ENCODE peak calls at places on chromosome 2, in five cellular contexts. B is H9, Q is mesothelial cell of epicardium, R is nephron progenitor cell, O is MCF 10A. C is an unnamed sample.

GRCh38 chr2:73285162-73285739 is 973 bp upstream of the FBXO41 start:
- DNase-seq in B (no peak), Q (no peak), R (no peak), O (no peak), C (no peak)

GRCh38 chr2:232928564-232929302 is 58.7 kb downstream of the SNORC start:
- DNase-seq in B (peak; percentile 56), Q (no peak), R (peak; percentile 12), O (no peak), C (no peak)

GRCh38 chr2:68774569-68775271 is 40.1 kb downstream of the ARHGAP25 start:
- DNase-seq in B (no peak), Q (no peak), R (no peak), O (no peak), C (no peak)

GRCh38 chr2:29777164-29777563 is 144.2 kb downstream of the ALK start:
- DNase-seq in B (no peak), Q (no peak), R (no peak), O (peak; percentile 4), C (no peak)

GRCh38 chr2:237326250-237327171 is 87.5 kb downstream of the COL6A3 start:
- DNase-seq in B (no peak), Q (no peak), R (no peak), O (no peak), C (no peak)

GRCh38 chr2:72603481-72603880 is 222.4 kb downstream of the EXOC6B start:
- DNase-seq in B (no peak), Q (no peak), R (no peak), O (no peak), C (no peak)

GRCh38 chr2:156903335-156903734 is 354.2 kb upstream of the GALNT5 start:
- DNase-seq in B (no peak), Q (no peak), R (no peak), O (no peak), C (no peak)

GRCh38 chr2:127080941-127081769 is 25.8 kb downstream of the BIN1 start:
- DNase-seq in B (no peak), Q (no peak), R (no peak), O (peak; percentile 79), C (no peak)

GRCh38 chr2:234960091-234961088 is 8.6 kb downstream of the SH3BP4 start:
- DNase-seq in B (no peak), Q (no peak), R (no peak), O (no peak), C (no peak)

GRCh38 chr2:131056204-131056975 is 36.9 kb downstream of the FAM168B start:
- DNase-seq in B (no peak), Q (no peak), R (no peak), O (no peak), C (no peak)

GRCh38 chr2:96616128-96616527 is 22.0 kb downstream of the KANSL3 start:
- DNase-seq in B (no peak), Q (no peak), R (no peak), O (no peak), C (no peak)

GRCh38 chr2:206160124-206160806 is 570 bp downstream of the EEF1B2 start:
- DNase-seq in B (no peak), Q (peak; percentile 38), R (no peak), O (no peak), C (no peak)

GRCh38 chr2:223626713-223627112 is 24.6 kb upstream of the SCG2 start:
- DNase-seq in B (no peak), Q (no peak), R (no peak), O (peak; percentile 22), C (no peak)

GRCh38 chr2:69807821-69808540 is 21.5 kb upstream of the GMCL1 start:
- DNase-seq in B (no peak), Q (no peak), R (no peak), O (no peak), C (no peak)

GRCh38 chr2:71786291-71787107 is 333.1 kb downstream of the DYSF start:
- DNase-seq in B (peak; percentile 20), Q (no peak), R (no peak), O (no peak), C (no peak)

GRCh38 chr2:229169751-229170150 is 101.3 kb downstream of the PID1 start:
- DNase-seq in B (no peak), Q (no peak), R (no peak), O (no peak), C (no peak)

GRCh38 chr2:202317080-202317859 is 51.7 kb downstream of the NOP58 start:
- DNase-seq in B (no peak), Q (peak; percentile 47), R (no peak), O (peak; percentile 95), C (no peak)

GRCh38 chr2:68776124-68776523 is 41.5 kb downstream of the ARHGAP25 start:
- DNase-seq in B (no peak), Q (no peak), R (no peak), O (no peak), C (no peak)

GRCh38 chr2:182642328-182642727 is 73.7 kb upstream of the DNAJC10 start:
- DNase-seq in B (peak; percentile 71), Q (no peak), R (peak; percentile 21), O (peak; percentile 76), C (peak; percentile 67)

GRCh38 chr2:203484266-203485112 is 50.6 kb downstream of the RAPH1 start:
- DNase-seq in B (peak; percentile 33), Q (no peak), R (no peak), O (peak; percentile 58), C (no peak)

GRCh38 chr2:74424139-74424992 is 2.8 kb downstream of the WDR54 start:
- DNase-seq in B (no peak), Q (no peak), R (no peak), O (no peak), C (no peak)

GRCh38 chr2:173793649-173794565 is 171.3 kb downstream of the SP3 start:
- DNase-seq in B (no peak), Q (no peak), R (no peak), O (no peak), C (no peak)

GRCh38 chr2:172242968-172243367 is 140.3 kb upstream of the DLX2 start:
- DNase-seq in B (no peak), Q (no peak), R (no peak), O (no peak), C (no peak)

GRCh38 chr2:173117678-173118077 is 42.0 kb downstream of the MAP3K20 start:
- DNase-seq in B (no peak), Q (no peak), R (no peak), O (no peak), C (no peak)

GRCh38 chr2:128494307-128494639 is 175.6 kb upstream of the HS6ST1 start:
- DNase-seq in B (no peak), Q (no peak), R (no peak), O (no peak), C (no peak)

GRCh38 chr2:240593703-240594451 is 7.3 kb downstream of the CAPN10 start:
- DNase-seq in B (no peak), Q (peak; percentile 14), R (no peak), O (no peak), C (peak; percentile 15)

GRCh38 chr2:206565666-206566065 is 76.6 kb upstream of the FAM237A start:
- DNase-seq in B (no peak), Q (no peak), R (no peak), O (no peak), C (no peak)

GRCh38 chr2:219362524-219363164 is 25.1 kb downstream of the DNPEP start:
- DNase-seq in B (no peak), Q (no peak), R (no peak), O (peak; percentile 94), C (no peak)

GRCh38 chr2:11492720-11493119 is 26.8 kb upstream of the E2F6 start:
- DNase-seq in B (no peak), Q (no peak), R (no peak), O (no peak), C (no peak)

GRCh38 chr2:98295721-98296414 is 50.4 kb upstream of the CNGA3 start:
- DNase-seq in B (no peak), Q (no peak), R (no peak), O (peak; percentile 6), C (peak; percentile 35)

GRCh38 chr2:1010373-1011017 is 59.8 kb downstream of the SNTG2 start:
- DNase-seq in B (no peak), Q (no peak), R (peak; percentile 60), O (no peak), C (peak; percentile 73)

GRCh38 chr2:79855264-79856006 is 342.6 kb downstream of the CTNNA2 start:
- DNase-seq in B (peak; percentile 61), Q (no peak), R (no peak), O (peak; percentile 10), C (peak; percentile 23)

GRCh38 chr2:196404276-196404675 is 232.9 kb upstream of the STK17B start:
- DNase-seq in B (no peak), Q (no peak), R (no peak), O (no peak), C (no peak)
- TF ChIP-seq CTCF in B (no peak), Q (no peak), R (no peak), O (no peak), C (no peak)

DNA sequence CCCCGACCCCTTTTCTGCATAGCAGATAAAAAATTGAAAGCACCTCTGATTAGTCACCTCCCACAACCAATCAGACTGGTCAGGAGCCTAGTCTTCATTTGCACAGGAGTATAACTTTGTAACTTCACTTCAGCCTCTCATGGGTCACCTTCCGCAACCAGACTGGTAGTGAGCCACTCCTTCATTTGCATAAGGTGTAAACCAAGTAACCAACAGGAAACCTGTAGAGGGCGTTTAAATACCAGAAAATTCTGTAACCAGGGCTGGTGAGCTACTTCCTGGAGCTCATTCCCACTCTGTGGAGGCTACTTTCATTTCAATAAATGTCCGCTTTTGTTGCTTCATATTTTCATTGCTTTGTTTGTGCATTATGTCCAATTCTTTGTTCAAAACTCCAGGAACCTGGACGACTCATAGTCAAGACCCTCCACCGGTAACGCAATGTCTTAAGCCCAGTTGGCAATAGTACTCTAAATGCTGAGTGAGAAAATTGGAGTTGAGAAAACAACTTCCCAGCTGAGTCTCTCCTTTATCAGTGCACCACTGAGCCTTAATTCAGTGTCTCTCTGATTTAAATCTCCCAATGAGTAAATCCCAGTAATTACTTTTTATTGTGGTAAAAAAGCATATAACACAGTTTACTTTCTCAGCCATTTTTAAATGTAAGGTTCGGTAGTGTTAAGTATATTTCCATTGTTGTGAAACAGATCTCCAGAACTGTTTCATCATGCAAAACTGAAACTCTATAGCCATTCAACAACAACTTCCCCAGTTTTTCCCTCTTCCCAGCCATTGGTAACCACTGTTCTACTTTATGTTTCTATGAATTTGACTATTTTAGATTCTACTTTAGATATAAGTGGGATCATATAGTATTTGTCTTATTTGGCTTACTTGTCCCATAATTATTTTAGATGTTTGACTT is 392.7 kb upstream of the SLC8A1 start:
- DNase-seq in B (peak; percentile 49), Q (no peak), R (no peak), O (peak; percentile 60), C (no peak)
- TF ChIP-seq CTCF in B (peak; percentile 65), Q (no peak), R (no peak), O (peak; percentile 22), C (no peak)

GRCh38 chr2:138476940-138477339 is 24.6 kb upstream of the SPOPL start:
- DNase-seq in B (no peak), Q (no peak), R (no peak), O (no peak), C (no peak)
- TF ChIP-seq CTCF in B (peak; percentile 29), Q (no peak), R (no peak), O (no peak), C (no peak)

GRCh38 chr2:101348851-101349250 is 38.5 kb downstream of the CREG2 start:
- DNase-seq in B (no peak), Q (no peak), R (no peak), O (no peak), C (no peak)

GRCh38 chr2:101346909-101347308 is 38.4 kb upstream of the RNF149 start:
- DNase-seq in B (no peak), Q (no peak), R (no peak), O (no peak), C (no peak)

GRCh38 chr2:101351207-101351606 is 36.1 kb downstream of the CREG2 start:
- DNase-seq in B (no peak), Q (no peak), R (no peak), O (no peak), C (no peak)

GRCh38 chr2:101354420-101354819 is 32.9 kb downstream of the CREG2 start:
- DNase-seq in B (no peak), Q (no peak), R (no peak), O (no peak), C (no peak)

GRCh38 chr2:101349893-101350662 is 37.2 kb downstream of the CREG2 start:
- DNase-seq in B (no peak), Q (no peak), R (no peak), O (peak; percentile 20), C (no peak)
- TF ChIP-seq CTCF in B (peak; percentile 37), Q (no peak), R (peak; percentile 23), O (no peak), C (peak; percentile 27)